ENCODE peak calls at places on chromosomes 7 and 10, in eight cellular contexts. One of them, this sample, is unnamed.

GRCh38 chr10:142371-142770 is 7.1 kb downstream of the ZMYND11 start:
- DNase-seq in Peyer's patch: no peak
- DNase-seq in heart right ventricle: no peak
- DNase-seq in heart left ventricle: no peak
- DNase-seq in astrocyte of the spinal cord: no peak
- DNase-seq in prostate gland: no peak
- DNase-seq in IMR-90: no peak
- DNase-seq in Karpas-422: peak
- DNase-seq in this sample: no peak

GRCh38 chr10:11180228-11180627 is 162.6 kb downstream of the CELF2 start:
- DNase-seq in astrocyte of the spinal cord: no peak
- DNase-seq in IMR-90: no peak
- DNase-seq in heart left ventricle: no peak
- DNase-seq in Karpas-422: no peak
- DNase-seq in Peyer's patch: peak
- DNase-seq in prostate gland: no peak
- DNase-seq in heart right ventricle: no peak
- DNase-seq in this sample: no peak

GRCh38 chr7:159025161-159025779 is 119.4 kb downstream of the VIPR2 start:
- DNase-seq in Peyer's patch: no peak
- DNase-seq in heart left ventricle: no peak
- DNase-seq in astrocyte of the spinal cord: peak
- DNase-seq in Karpas-422: no peak
- DNase-seq in heart right ventricle: no peak
- DNase-seq in IMR-90: no peak
- DNase-seq in prostate gland: no peak
- DNase-seq in this sample: no peak

GRCh38 chr10:71517310-71518159 is 120.8 kb downstream of the CDH23 start:
- DNase-seq in Peyer's patch: no peak
- DNase-seq in Karpas-422: no peak
- DNase-seq in prostate gland: no peak
- DNase-seq in heart right ventricle: no peak
- DNase-seq in heart left ventricle: no peak
- DNase-seq in IMR-90: no peak
- DNase-seq in astrocyte of the spinal cord: no peak
- DNase-seq in this sample: no peak

GRCh38 chr10:130382031-130382430 is 245.8 kb downstream of the GLRX3 start:
- DNase-seq in prostate gland: no peak
- DNase-seq in Peyer's patch: no peak
- DNase-seq in astrocyte of the spinal cord: no peak
- DNase-seq in heart left ventricle: no peak
- DNase-seq in Karpas-422: no peak
- DNase-seq in IMR-90: no peak
- DNase-seq in heart right ventricle: no peak
- DNase-seq in this sample: no peak

GRCh38 chr10:91227576-91227975 is 7.1 kb downstream of the PCGF5 start:
- DNase-seq in heart right ventricle: no peak
- DNase-seq in Peyer's patch: no peak
- DNase-seq in astrocyte of the spinal cord: no peak
- DNase-seq in heart left ventricle: no peak
- DNase-seq in Karpas-422: no peak
- DNase-seq in prostate gland: no peak
- DNase-seq in IMR-90: no peak
- DNase-seq in this sample: no peak

GRCh38 chr7:43921423-43921822 is 4.8 kb upstream of the UBE2D4 start:
- DNase-seq in Karpas-422: no peak
- DNase-seq in IMR-90: no peak
- DNase-seq in heart right ventricle: no peak
- DNase-seq in heart left ventricle: no peak
- DNase-seq in prostate gland: no peak
- DNase-seq in Peyer's patch: no peak
- DNase-seq in astrocyte of the spinal cord: no peak
- DNase-seq in this sample: no peak

GRCh38 chr10:22002531-22003110 is 909 bp downstream of the DNAJC1 start:
- DNase-seq in Karpas-422: peak
- DNase-seq in prostate gland: peak
- DNase-seq in Peyer's patch: no peak
- DNase-seq in astrocyte of the spinal cord: peak
- DNase-seq in IMR-90: peak
- DNase-seq in heart right ventricle: no peak
- DNase-seq in heart left ventricle: no peak
- DNase-seq in this sample: no peak

GRCh38 chr10:122112625-122113160 is 123.7 kb downstream of the TACC2 start:
- DNase-seq in IMR-90: peak
- DNase-seq in astrocyte of the spinal cord: peak
- DNase-seq in heart left ventricle: peak
- DNase-seq in prostate gland: peak
- DNase-seq in Karpas-422: no peak
- DNase-seq in Peyer's patch: no peak
- DNase-seq in heart right ventricle: peak
- DNase-seq in this sample: peak

GRCh38 chr7:25408861-25409260 is 180.6 kb upstream of the NPVF start:
- DNase-seq in Peyer's patch: no peak
- DNase-seq in heart right ventricle: no peak
- DNase-seq in astrocyte of the spinal cord: no peak
- DNase-seq in Karpas-422: no peak
- DNase-seq in heart left ventricle: no peak
- DNase-seq in prostate gland: no peak
- DNase-seq in IMR-90: no peak
- DNase-seq in this sample: no peak

GRCh38 chr7:46545790-46546189 is 624.7 kb upstream of the IGFBP3 start:
- DNase-seq in Peyer's patch: no peak
- DNase-seq in heart left ventricle: no peak
- DNase-seq in prostate gland: no peak
- DNase-seq in astrocyte of the spinal cord: peak
- DNase-seq in IMR-90: peak
- DNase-seq in Karpas-422: no peak
- DNase-seq in heart right ventricle: no peak
- DNase-seq in this sample: no peak

GRCh38 chr10:78779339-78779955 is 289.3 kb upstream of the ZMIZ1 start:
- DNase-seq in heart right ventricle: no peak
- DNase-seq in Karpas-422: no peak
- DNase-seq in IMR-90: no peak
- DNase-seq in heart left ventricle: no peak
- DNase-seq in prostate gland: no peak
- DNase-seq in Peyer's patch: no peak
- DNase-seq in astrocyte of the spinal cord: no peak
- DNase-seq in this sample: no peak

GRCh38 chr7:36910859-36911258 is 186.6 kb upstream of the AOAH start:
- DNase-seq in prostate gland: no peak
- DNase-seq in astrocyte of the spinal cord: no peak
- DNase-seq in Peyer's patch: no peak
- DNase-seq in Karpas-422: no peak
- DNase-seq in heart left ventricle: no peak
- DNase-seq in IMR-90: no peak
- DNase-seq in heart right ventricle: no peak
- DNase-seq in this sample: no peak

GRCh38 chr10:122267849-122268737 is 3.0 kb upstream of the BTBD16 start:
- DNase-seq in heart left ventricle: peak
- DNase-seq in prostate gland: no peak
- DNase-seq in Karpas-422: peak
- DNase-seq in heart right ventricle: peak
- DNase-seq in astrocyte of the spinal cord: peak
- DNase-seq in IMR-90: peak
- DNase-seq in Peyer's patch: no peak
- DNase-seq in this sample: peak

GRCh38 chr10:100715101-100715444 is 30.3 kb upstream of the PAX2 start:
- DNase-seq in Karpas-422: no peak
- DNase-seq in Peyer's patch: no peak
- DNase-seq in IMR-90: no peak
- DNase-seq in prostate gland: no peak
- DNase-seq in heart left ventricle: no peak
- DNase-seq in astrocyte of the spinal cord: no peak
- DNase-seq in heart right ventricle: no peak
- DNase-seq in this sample: no peak

GRCh38 chr7:28151965-28152364 is 28.6 kb downstream of the JAZF1 start:
- DNase-seq in heart right ventricle: no peak
- DNase-seq in IMR-90: peak
- DNase-seq in prostate gland: no peak
- DNase-seq in Peyer's patch: no peak
- DNase-seq in heart left ventricle: no peak
- DNase-seq in astrocyte of the spinal cord: peak
- DNase-seq in Karpas-422: no peak
- DNase-seq in this sample: no peak
- H3K4me3 ChIP-seq in heart right ventricle: no peak
- H3K4me3 ChIP-seq in IMR-90: no peak
- H3K4me3 ChIP-seq in prostate gland: no peak
- H3K4me3 ChIP-seq in Peyer's patch: no peak
- H3K4me3 ChIP-seq in heart left ventricle: no peak
- H3K4me3 ChIP-seq in astrocyte of the spinal cord: no peak
- H3K4me3 ChIP-seq in Karpas-422: no peak
- H3K4me3 ChIP-seq in this sample: no peak

GRCh38 chr10:74208997-74209396 is 58.0 kb downstream of the ADK start:
- DNase-seq in Peyer's patch: no peak
- DNase-seq in heart left ventricle: no peak
- DNase-seq in astrocyte of the spinal cord: no peak
- DNase-seq in prostate gland: no peak
- DNase-seq in heart right ventricle: no peak
- DNase-seq in IMR-90: no peak
- DNase-seq in Karpas-422: no peak
- DNase-seq in this sample: no peak

GRCh38 chr10:74208081-74208480 is 57.1 kb downstream of the ADK start:
- DNase-seq in IMR-90: no peak
- DNase-seq in heart right ventricle: no peak
- DNase-seq in Karpas-422: peak
- DNase-seq in Peyer's patch: no peak
- DNase-seq in prostate gland: no peak
- DNase-seq in astrocyte of the spinal cord: no peak
- DNase-seq in heart left ventricle: no peak
- DNase-seq in this sample: peak

GRCh38 chr10:74202356-74202755 is 51.3 kb downstream of the ADK start:
- DNase-seq in heart left ventricle: no peak
- DNase-seq in prostate gland: no peak
- DNase-seq in Karpas-422: no peak
- DNase-seq in astrocyte of the spinal cord: no peak
- DNase-seq in heart right ventricle: no peak
- DNase-seq in Peyer's patch: no peak
- DNase-seq in IMR-90: peak
- DNase-seq in this sample: no peak

GRCh38 chr10:74207681-74208080 is 56.7 kb downstream of the ADK start:
- DNase-seq in heart left ventricle: no peak
- DNase-seq in Peyer's patch: no peak
- DNase-seq in heart right ventricle: no peak
- DNase-seq in IMR-90: no peak
- DNase-seq in prostate gland: no peak
- DNase-seq in astrocyte of the spinal cord: no peak
- DNase-seq in Karpas-422: no peak
- DNase-seq in this sample: no peak

DNA sequence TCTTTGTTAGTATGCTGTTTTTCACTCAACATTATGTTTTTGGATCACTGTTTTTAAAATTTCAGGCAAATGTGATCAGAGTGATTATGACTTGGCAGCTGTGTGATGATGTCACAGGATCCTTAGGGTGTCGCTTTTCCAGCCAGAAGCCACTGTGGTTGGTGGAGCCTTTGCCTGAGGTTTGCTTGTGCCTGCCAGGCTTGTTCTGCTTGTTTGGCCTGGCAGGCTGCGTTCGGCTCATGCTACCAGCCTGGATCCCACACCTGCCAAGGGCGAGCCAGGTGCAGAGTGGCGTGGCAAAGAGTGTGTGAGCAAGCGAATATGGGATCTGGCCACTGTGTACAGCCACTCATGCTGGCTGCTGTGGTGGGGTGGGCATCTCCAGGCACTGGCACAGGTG is 55.7 kb downstream of the ADK start:
- DNase-seq in Karpas-422: no peak
- DNase-seq in IMR-90: no peak
- DNase-seq in heart right ventricle: no peak
- DNase-seq in prostate gland: peak
- DNase-seq in heart left ventricle: no peak
- DNase-seq in Peyer's patch: no peak
- DNase-seq in astrocyte of the spinal cord: no peak
- DNase-seq in this sample: peak
- H3K4me3 ChIP-seq in Karpas-422: no peak
- H3K4me3 ChIP-seq in IMR-90: no peak
- H3K4me3 ChIP-seq in heart right ventricle: no peak
- H3K4me3 ChIP-seq in prostate gland: no peak
- H3K4me3 ChIP-seq in heart left ventricle: no peak
- H3K4me3 ChIP-seq in Peyer's patch: no peak
- H3K4me3 ChIP-seq in astrocyte of the spinal cord: no peak
- H3K4me3 ChIP-seq in this sample: no peak

GRCh38 chr7:2524808-2525140 is 5.2 kb downstream of the LFNG start:
- DNase-seq in prostate gland: no peak
- DNase-seq in Karpas-422: no peak
- DNase-seq in heart left ventricle: no peak
- DNase-seq in IMR-90: no peak
- DNase-seq in astrocyte of the spinal cord: no peak
- DNase-seq in Peyer's patch: no peak
- DNase-seq in heart right ventricle: no peak
- DNase-seq in this sample: no peak
- H3K4me3 ChIP-seq in prostate gland: no peak
- H3K4me3 ChIP-seq in Karpas-422: no peak
- H3K4me3 ChIP-seq in heart left ventricle: no peak
- H3K4me3 ChIP-seq in IMR-90: no peak
- H3K4me3 ChIP-seq in astrocyte of the spinal cord: no peak
- H3K4me3 ChIP-seq in Peyer's patch: peak
- H3K4me3 ChIP-seq in heart right ventricle: no peak
- H3K4me3 ChIP-seq in this sample: no peak

GRCh38 chr10:34736976-34737771 is 77.9 kb downstream of the PARD3 start:
- DNase-seq in Karpas-422: no peak
- DNase-seq in IMR-90: no peak
- DNase-seq in Peyer's patch: no peak
- DNase-seq in astrocyte of the spinal cord: no peak
- DNase-seq in heart left ventricle: no peak
- DNase-seq in prostate gland: no peak
- DNase-seq in heart right ventricle: no peak
- DNase-seq in this sample: no peak
- H3K4me3 ChIP-seq in Karpas-422: no peak
- H3K4me3 ChIP-seq in IMR-90: no peak
- H3K4me3 ChIP-seq in Peyer's patch: no peak
- H3K4me3 ChIP-seq in astrocyte of the spinal cord: no peak
- H3K4me3 ChIP-seq in heart left ventricle: no peak
- H3K4me3 ChIP-seq in prostate gland: no peak
- H3K4me3 ChIP-seq in heart right ventricle: no peak
- H3K4me3 ChIP-seq in this sample: no peak